ENCODE peak calls at places on chromosomes 2 and 18, in ten cellular contexts. N, T, Y, V, I, F, Z, M, E and W are unnamed samples.

GRCh38 chr2:235896061-235896460 is 272.1 kb downstream of the GBX2 start:
- DNase-seq in N (no peak), T (no peak), Y (no peak), V (no peak), I (no peak), F (no peak), Z (no peak), M (no peak), E (no peak), W (no peak)

GRCh38 chr2:38601463-38602135 is 1.1 kb downstream of the HNRNPLL start:
- DNase-seq in N (peak), T (peak), Y (peak), V (peak), I (no peak), F (no peak), Z (no peak), M (peak), E (peak), W (no peak)

GRCh38 chr2:122643725-122644329 is 888.4 kb downstream of the TSN start:
- DNase-seq in N (no peak), T (peak), Y (no peak), V (peak), I (no peak), F (peak), Z (no peak), M (peak), E (peak), W (no peak)

GRCh38 chr18:76875390-76876330 is 53.3 kb downstream of the ZNF236 start:
- DNase-seq in N (peak), T (peak), Y (peak), V (peak), I (peak), F (peak), Z (no peak), M (peak), E (peak), W (no peak)

GRCh38 chr2:30161929-30162328 is 15.1 kb downstream of the YPEL5 start:
- DNase-seq in N (no peak), T (no peak), Y (no peak), V (no peak), I (no peak), F (no peak), Z (no peak), M (no peak), E (no peak), W (no peak)

GRCh38 chr2:673615-674318 is 3.4 kb downstream of the TMEM18 start:
- DNase-seq in N (no peak), T (peak), Y (no peak), V (peak), I (no peak), F (peak), Z (no peak), M (peak), E (no peak), W (no peak)

GRCh38 chr2:222776792-222777191 is 84.0 kb upstream of the ACSL3 start:
- DNase-seq in N (no peak), T (no peak), Y (no peak), V (no peak), I (peak), F (no peak), Z (no peak), M (no peak), E (no peak), W (no peak)

GRCh38 chr2:86337235-86338099 is at the start of gene REEP1:
- DNase-seq in N (peak), T (no peak), Y (no peak), V (no peak), I (no peak), F (no peak), Z (no peak), M (no peak), E (peak), W (no peak)

GRCh38 chr18:37673196-37673595 is 107.6 kb upstream of the CELF4 start:
- DNase-seq in N (no peak), T (no peak), Y (no peak), V (no peak), I (no peak), F (no peak), Z (no peak), M (no peak), E (no peak), W (no peak)

GRCh38 chr2:110688594-110689091 is 10.8 kb upstream of the BUB1 start:
- DNase-seq in N (peak), T (no peak), Y (no peak), V (no peak), I (no peak), F (no peak), Z (no peak), M (no peak), E (no peak), W (no peak)

GRCh38 chr2:6800553-6800952 is 65.2 kb downstream of the CMPK2 start:
- DNase-seq in N (no peak), T (peak), Y (no peak), V (no peak), I (no peak), F (peak), Z (no peak), M (peak), E (no peak), W (no peak)

GRCh38 chr2:120654383-120655134 is 81.1 kb upstream of the GLI2 start:
- DNase-seq in N (peak), T (no peak), Y (no peak), V (no peak), I (no peak), F (no peak), Z (no peak), M (no peak), E (no peak), W (no peak)

GRCh38 chr18:75162467-75162866 is 46.5 kb downstream of the PTGR3 start:
- DNase-seq in N (no peak), T (peak), Y (no peak), V (peak), I (no peak), F (peak), Z (no peak), M (peak), E (no peak), W (no peak)

GRCh38 chr2:152016175-152017120 is 82.4 kb downstream of the CACNB4 start:
- DNase-seq in N (no peak), T (no peak), Y (no peak), V (no peak), I (no peak), F (no peak), Z (no peak), M (no peak), E (no peak), W (no peak)

GRCh38 chr2:191481305-191482075 is 196.4 kb upstream of the NABP1 start:
- DNase-seq in N (no peak), T (no peak), Y (no peak), V (no peak), I (no peak), F (no peak), Z (no peak), M (no peak), E (no peak), W (no peak)

GRCh38 chr18:50193796-50194622 is 938 bp downstream of the MYO5B start:
- DNase-seq in N (peak), T (no peak), Y (no peak), V (peak), I (peak), F (no peak), Z (no peak), M (no peak), E (peak), W (no peak)

GRCh38 chr18:24773101-24773500 is 312.7 kb downstream of the HRH4 start:
- DNase-seq in N (no peak), T (no peak), Y (no peak), V (no peak), I (no peak), F (no peak), Z (no peak), M (no peak), E (no peak), W (no peak)

GRCh38 chr2:30565860-30566358 is 118.9 kb downstream of the LCLAT1 start:
- DNase-seq in N (no peak), T (peak), Y (no peak), V (no peak), I (no peak), F (no peak), Z (no peak), M (no peak), E (no peak), W (no peak)

GRCh38 chr2:143476421-143477084 is 347.3 kb downstream of the ARHGAP15 start:
- DNase-seq in N (no peak), T (peak), Y (no peak), V (no peak), I (no peak), F (no peak), Z (no peak), M (peak), E (no peak), W (no peak)

GRCh38 chr2:172725741-172726140 is 9.9 kb upstream of the RAPGEF4 start:
- DNase-seq in N (no peak), T (no peak), Y (no peak), V (no peak), I (no peak), F (no peak), Z (no peak), M (no peak), E (no peak), W (no peak)

GRCh38 chr2:225282858-225283693 is 116.4 kb upstream of the NYAP2 start:
- DNase-seq in N (peak), T (peak), Y (peak), V (peak), I (no peak), F (peak), Z (no peak), M (peak), E (peak), W (no peak)

GRCh38 chr2:9770308-9771100 is 72.8 kb upstream of the TAF1B start:
- DNase-seq in N (peak), T (peak), Y (peak), V (peak), I (no peak), F (peak), Z (peak), M (peak), E (peak), W (no peak)

GRCh38 chr2:113282747-113283533 is 4.2 kb upstream of the PAX8 start:
- DNase-seq in N (peak), T (peak), Y (peak), V (peak), I (peak), F (no peak), Z (peak), M (peak), E (peak), W (no peak)

GRCh38 chr2:64937341-64938230 is 51.6 kb upstream of the SLC1A4 start:
- DNase-seq in N (no peak), T (no peak), Y (peak), V (no peak), I (peak), F (no peak), Z (no peak), M (no peak), E (no peak), W (peak)

GRCh38 chr2:64931536-64932326 is 57.5 kb upstream of the SLC1A4 start:
- DNase-seq in N (peak), T (no peak), Y (no peak), V (no peak), I (no peak), F (no peak), Z (no peak), M (no peak), E (no peak), W (no peak)

GRCh38 chr2:64932327-64933216 is 56.6 kb upstream of the SLC1A4 start:
- DNase-seq in N (no peak), T (no peak), Y (no peak), V (no peak), I (no peak), F (no peak), Z (no peak), M (no peak), E (no peak), W (peak)

GRCh38 chr2:64936809-64937208 is 52.4 kb upstream of the SLC1A4 start:
- DNase-seq in N (no peak), T (no peak), Y (no peak), V (no peak), I (no peak), F (no peak), Z (no peak), M (no peak), E (no peak), W (no peak)

GRCh38 chr2:64934530-64934929 is 54.7 kb upstream of the SLC1A4 start:
- DNase-seq in N (no peak), T (no peak), Y (peak), V (peak), I (no peak), F (no peak), Z (no peak), M (no peak), E (no peak), W (peak)
- H3K4me3 ChIP-seq in N (no peak), T (no peak), Y (no peak), V (no peak), I (no peak), F (no peak), Z (no peak), M (no peak), E (no peak), W (no peak)

DNA sequence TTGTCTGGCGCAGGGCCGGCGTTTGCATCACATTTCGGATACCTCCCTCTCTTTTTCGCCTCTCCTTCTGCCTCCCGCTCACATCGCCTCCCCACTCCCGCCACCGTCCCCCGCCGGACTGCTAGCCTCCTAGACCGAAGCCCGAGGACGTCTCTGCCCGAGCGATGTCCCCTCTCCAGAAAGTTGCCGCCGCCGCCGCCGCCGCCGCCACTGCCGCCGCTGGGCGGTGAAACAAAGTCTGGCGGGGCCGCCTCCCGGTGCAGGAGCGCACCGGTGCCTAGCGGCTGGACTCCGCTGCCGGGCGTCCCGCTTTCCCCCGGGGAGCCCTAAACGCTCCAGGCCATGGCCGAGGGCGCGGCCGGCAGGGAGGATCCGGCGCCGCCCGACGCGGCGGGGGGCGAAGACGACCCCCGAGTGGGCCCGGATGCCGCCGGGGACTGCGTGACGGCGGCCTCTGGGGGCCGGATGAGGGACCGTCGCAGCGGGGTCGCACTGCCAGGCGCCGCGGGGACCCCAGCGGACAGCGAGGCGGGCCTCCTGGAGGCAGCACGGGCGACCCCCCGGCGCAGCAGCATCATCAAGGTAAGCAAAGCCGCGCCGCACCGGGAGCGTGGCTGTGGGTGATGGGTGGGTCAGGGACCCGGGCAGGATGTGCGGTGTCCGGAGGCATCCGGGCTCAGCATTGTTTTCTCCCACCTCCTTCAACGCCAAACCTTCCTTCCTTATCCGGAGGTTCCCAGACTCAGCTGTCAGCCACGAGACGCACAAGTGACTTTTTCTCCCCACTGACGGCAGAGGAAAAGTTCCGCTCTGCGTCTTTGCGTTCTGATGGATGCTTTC is 585 bp downstream of the PLCL1 start:
- DNase-seq in N (peak), T (peak), Y (peak), V (no peak), I (peak), F (no peak), Z (peak), M (peak), E (peak), W (no peak)
- TF ChIP-seq CTCF in N (no peak), T (no peak), Y (no peak), V (no peak), I (no peak), F (no peak), Z (no peak), M (no peak), E (peak), W (peak)

DNA sequence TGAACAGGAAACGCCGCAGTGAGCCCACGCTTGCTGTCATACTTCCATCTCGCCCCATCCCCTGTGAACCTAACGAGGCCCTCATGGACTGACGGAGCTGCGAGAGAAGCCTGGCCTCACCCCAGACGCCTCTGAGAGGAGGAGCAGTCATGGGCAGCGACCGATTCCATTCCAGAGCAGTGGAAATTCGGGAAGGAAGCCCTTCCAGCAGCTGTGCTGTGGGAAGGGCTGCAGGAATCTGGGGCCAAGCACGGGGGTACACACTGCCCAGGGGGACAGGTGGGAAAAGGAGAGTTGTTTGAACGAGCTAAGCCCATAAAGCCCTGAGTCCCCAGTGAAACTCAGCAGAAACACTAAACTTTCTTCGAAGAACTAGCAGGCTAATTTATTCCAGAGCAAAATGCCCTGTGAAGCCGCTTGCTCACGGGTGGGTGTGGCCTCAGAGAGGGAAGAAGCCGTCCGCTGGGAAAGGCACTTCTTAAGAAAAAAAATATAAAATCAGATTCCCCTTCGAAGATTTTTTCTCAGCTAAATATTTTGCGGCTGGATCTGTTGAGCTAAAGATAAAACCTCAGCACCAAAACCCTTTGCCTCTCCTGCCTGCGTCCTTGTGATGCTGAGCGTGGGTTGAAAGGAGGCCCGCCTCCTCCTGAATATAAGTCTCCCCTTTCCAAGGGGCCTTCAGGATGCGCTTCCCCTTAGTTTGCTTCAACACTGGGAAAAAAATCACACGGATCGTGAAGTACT is 38.2 kb downstream of the ANKMY1 start:
- DNase-seq in N (peak), T (peak), Y (no peak), V (no peak), I (peak), F (peak), Z (no peak), M (peak), E (no peak), W (no peak)
- H3K4me3 ChIP-seq in N (peak), T (no peak), Y (no peak), V (no peak), I (no peak), F (no peak), Z (no peak), M (peak), E (no peak), W (no peak)

DNA sequence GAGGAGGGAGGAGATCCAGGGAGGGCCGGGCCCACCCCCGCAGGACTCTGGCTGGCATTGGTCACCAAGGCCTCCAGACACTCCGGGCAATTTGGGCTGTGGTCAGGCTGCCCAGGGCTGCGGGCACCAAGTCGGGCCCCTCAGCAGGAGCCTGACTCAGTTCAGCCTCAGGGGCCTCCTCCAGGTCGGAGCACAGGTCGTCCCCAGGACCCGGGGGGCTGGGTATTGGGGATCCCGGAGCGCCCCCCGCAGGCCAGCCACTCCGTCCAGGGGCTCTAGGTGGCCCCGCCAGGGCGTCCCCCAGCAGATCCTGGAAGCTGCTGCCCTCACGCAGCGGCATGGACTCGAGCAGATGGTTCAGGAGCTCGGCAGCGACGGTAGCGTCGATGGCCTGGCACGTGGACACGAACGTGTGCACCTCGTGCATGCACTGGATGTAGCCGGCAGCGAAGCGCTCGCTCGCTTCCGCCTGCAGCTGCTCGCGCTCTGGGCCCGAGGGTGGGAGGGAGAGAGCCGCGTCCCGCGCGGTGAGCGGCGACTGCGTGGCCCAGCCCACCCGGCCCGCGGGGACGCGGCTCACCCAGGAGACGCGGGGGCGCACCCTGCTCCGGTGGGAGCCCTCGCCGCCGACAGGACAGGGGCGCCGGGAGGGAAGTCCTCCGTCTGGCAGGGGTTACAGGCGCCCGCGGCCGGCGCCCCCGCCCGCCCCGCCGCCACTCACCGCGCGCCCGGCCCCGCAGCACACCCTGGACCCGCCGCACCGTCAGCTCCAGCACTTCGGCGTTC is 879 bp downstream of the HES6 start:
- DNase-seq in N (peak), T (no peak), Y (peak), V (no peak), I (no peak), F (no peak), Z (no peak), M (no peak), E (peak), W (no peak)
- TF ChIP-seq CTCF in N (peak), T (no peak), Y (no peak), V (no peak), I (no peak), F (no peak), Z (no peak), M (no peak), E (no peak), W (peak)

GRCh38 chr2:137208361-137208973 is 443.1 kb downstream of the THSD7B start:
- DNase-seq in N (no peak), T (no peak), Y (no peak), V (peak), I (no peak), F (peak), Z (no peak), M (peak), E (peak), W (no peak)
- H3K4me3 ChIP-seq in N (no peak), T (no peak), Y (no peak), V (no peak), I (no peak), F (no peak), Z (no peak), M (no peak), E (no peak), W (no peak)

GRCh38 chr2:70831861-70832260 is 3.8 kb downstream of the CD207 start:
- DNase-seq in N (no peak), T (no peak), Y (no peak), V (no peak), I (no peak), F (no peak), Z (no peak), M (no peak), E (no peak), W (no peak)
- TF ChIP-seq CTCF in N (no peak), T (no peak), Y (no peak), V (no peak), I (no peak), F (no peak), Z (no peak), M (no peak), E (no peak), W (no peak)

GRCh38 chr2:195998070-195998469 is 70.6 kb downstream of the DNAH7 start:
- DNase-seq in N (no peak), T (no peak), Y (no peak), V (no peak), I (no peak), F (no peak), Z (no peak), M (no peak), E (no peak), W (no peak)

GRCh38 chr2:196000551-196000950 is 68.1 kb downstream of the DNAH7 start:
- DNase-seq in N (no peak), T (no peak), Y (no peak), V (no peak), I (no peak), F (no peak), Z (no peak), M (no peak), E (no peak), W (no peak)

GRCh38 chr2:195995499-195995898 is 73.1 kb downstream of the DNAH7 start:
- DNase-seq in N (no peak), T (no peak), Y (no peak), V (no peak), I (no peak), F (no peak), Z (no peak), M (no peak), E (no peak), W (no peak)
- H3K4me3 ChIP-seq in N (no peak), T (no peak), Y (no peak), V (no peak), I (no peak), F (no peak), Z (no peak), M (no peak), E (no peak), W (no peak)